ENCODE peak calls at places on chromosomes 7 and 10, in six cellular contexts. One of them, this sample, is unnamed.

GRCh38 chr7:41437257-41438196 is 265.4 kb downstream of the INHBA start:
- DNase-seq in H1: no peak
- DNase-seq in IMR-90: no peak
- DNase-seq in H9: no peak
- DNase-seq in mesenchymal stem cell: no peak
- DNase-seq in mesendoderm: no peak
- DNase-seq in this sample: no peak

GRCh38 chr7:1341361-1341675 is 108.6 kb downstream of the UNCX start:
- DNase-seq in mesenchymal stem cell: no peak
- DNase-seq in IMR-90: no peak
- DNase-seq in H1: no peak
- DNase-seq in mesendoderm: no peak
- DNase-seq in H9: no peak
- DNase-seq in this sample: no peak

GRCh38 chr10:72821606-72822005 is 71.9 kb upstream of the OIT3 start:
- DNase-seq in H1: no peak
- DNase-seq in mesendoderm: no peak
- DNase-seq in IMR-90: peak; percentile 5
- DNase-seq in H9: no peak
- DNase-seq in mesenchymal stem cell: no peak
- DNase-seq in this sample: no peak

GRCh38 chr10:235921-236320 is 100.7 kb downstream of the ZMYND11 start:
- DNase-seq in mesendoderm: no peak
- DNase-seq in H1: no peak
- DNase-seq in H9: no peak
- DNase-seq in IMR-90: no peak
- DNase-seq in mesenchymal stem cell: no peak
- DNase-seq in this sample: no peak

GRCh38 chr7:105934577-105935185 is 28.4 kb upstream of the CDHR3 start:
- DNase-seq in mesendoderm: peak; percentile 80
- DNase-seq in IMR-90: peak; percentile 47
- DNase-seq in H1: no peak
- DNase-seq in mesenchymal stem cell: peak; percentile 54
- DNase-seq in H9: peak; percentile 56
- DNase-seq in this sample: peak; percentile 15

GRCh38 chr7:36390199-36391090 is 783 bp downstream of the ANLN start:
- DNase-seq in IMR-90: peak; percentile 87
- DNase-seq in H9: peak; percentile 92
- DNase-seq in mesenchymal stem cell: peak; percentile 92
- DNase-seq in H1: peak; percentile 88
- DNase-seq in mesendoderm: peak; percentile 95
- DNase-seq in this sample: peak; percentile 75

GRCh38 chr7:29156798-29157461 is 10.6 kb upstream of the CPVL start:
- DNase-seq in H9: no peak
- DNase-seq in IMR-90: no peak
- DNase-seq in mesenchymal stem cell: no peak
- DNase-seq in mesendoderm: peak; percentile 29
- DNase-seq in H1: no peak
- DNase-seq in this sample: no peak

GRCh38 chr7:34497153-34497777 is 160.8 kb upstream of the NPSR1 start:
- DNase-seq in H9: peak; percentile 47
- DNase-seq in IMR-90: no peak
- DNase-seq in mesenchymal stem cell: no peak
- DNase-seq in mesendoderm: peak; percentile 39
- DNase-seq in H1: peak; percentile 68
- DNase-seq in this sample: no peak

GRCh38 chr10:113960617-113961260 is 82.9 kb upstream of the ADRB1 start:
- DNase-seq in mesenchymal stem cell: peak; percentile 43
- DNase-seq in H1: no peak
- DNase-seq in mesendoderm: peak; percentile 94
- DNase-seq in H9: no peak
- DNase-seq in IMR-90: no peak
- DNase-seq in this sample: peak; percentile 9

GRCh38 chr7:29091722-29092121 is 54.6 kb downstream of the CPVL start:
- DNase-seq in H9: no peak
- DNase-seq in mesendoderm: no peak
- DNase-seq in IMR-90: no peak
- DNase-seq in H1: no peak
- DNase-seq in mesenchymal stem cell: peak; percentile 12
- DNase-seq in this sample: no peak

GRCh38 chr7:37510043-37510634 is 61.5 kb upstream of the ELMO1 start:
- DNase-seq in IMR-90: no peak
- DNase-seq in mesendoderm: peak; percentile 26
- DNase-seq in H9: no peak
- DNase-seq in mesenchymal stem cell: no peak
- DNase-seq in H1: no peak
- DNase-seq in this sample: no peak

GRCh38 chr10:94123253-94123995 is 129.7 kb downstream of the PLCE1 start:
- DNase-seq in IMR-90: peak; percentile 93
- DNase-seq in H1: no peak
- DNase-seq in mesenchymal stem cell: peak; percentile 76
- DNase-seq in H9: no peak
- DNase-seq in mesendoderm: peak; percentile 81
- DNase-seq in this sample: peak; percentile 27

GRCh38 chr10:124992462-124993344 is 50.8 kb downstream of the ZRANB1 start:
- DNase-seq in IMR-90: peak; percentile 63
- DNase-seq in H9: peak; percentile 60
- DNase-seq in mesenchymal stem cell: peak; percentile 68
- DNase-seq in mesendoderm: peak; percentile 79
- DNase-seq in H1: peak; percentile 77
- DNase-seq in this sample: peak; percentile 36

GRCh38 chr10:3136763-3137611 is 35.6 kb downstream of the PITRM1 start:
- DNase-seq in mesendoderm: no peak
- DNase-seq in H9: no peak
- DNase-seq in IMR-90: peak; percentile 37
- DNase-seq in mesenchymal stem cell: no peak
- DNase-seq in H1: no peak
- DNase-seq in this sample: no peak

GRCh38 chr7:100835903-100836811 is 8.8 kb upstream of the EPHB4 start:
- DNase-seq in mesendoderm: peak; percentile 98
- DNase-seq in H1: peak; percentile 84
- DNase-seq in H9: peak; percentile 97
- DNase-seq in mesenchymal stem cell: no peak
- DNase-seq in IMR-90: no peak
- DNase-seq in this sample: peak; percentile 65

GRCh38 chr7:48179631-48180030 is 8.4 kb downstream of the ABCA13 start:
- DNase-seq in mesenchymal stem cell: no peak
- DNase-seq in H9: no peak
- DNase-seq in mesendoderm: no peak
- DNase-seq in H1: no peak
- DNase-seq in IMR-90: no peak
- DNase-seq in this sample: no peak

GRCh38 chr7:1569016-1569415 is 816 bp downstream of the PSMG3 start:
- DNase-seq in mesenchymal stem cell: peak; percentile 57
- DNase-seq in mesendoderm: no peak
- DNase-seq in H1: no peak
- DNase-seq in H9: no peak
- DNase-seq in IMR-90: peak; percentile 41
- DNase-seq in this sample: no peak

GRCh38 chr7:142063551-142064442 is 47.7 kb upstream of the MGAM2 start:
- DNase-seq in H1: no peak
- DNase-seq in mesenchymal stem cell: no peak
- DNase-seq in IMR-90: no peak
- DNase-seq in H9: no peak
- DNase-seq in mesendoderm: no peak
- DNase-seq in this sample: no peak

GRCh38 chr7:117127585-117128168 is 174.4 kb downstream of the ST7 start:
- DNase-seq in mesenchymal stem cell: peak; percentile 72
- DNase-seq in mesendoderm: peak; percentile 29
- DNase-seq in H1: no peak
- DNase-seq in H9: no peak
- DNase-seq in IMR-90: peak; percentile 72
- DNase-seq in this sample: peak; percentile 20

GRCh38 chr10:70348228-70348850 is 34.1 kb downstream of the LRRC20 start:
- DNase-seq in IMR-90: no peak
- DNase-seq in mesenchymal stem cell: no peak
- DNase-seq in H9: peak; percentile 47
- DNase-seq in H1: peak; percentile 73
- DNase-seq in mesendoderm: peak; percentile 54
- DNase-seq in this sample: no peak

GRCh38 chr7:151056286-151057037 is 1.2 kb downstream of the CDK5 start:
- DNase-seq in IMR-90: no peak
- DNase-seq in H1: no peak
- DNase-seq in mesendoderm: peak; percentile 60
- DNase-seq in H9: peak; percentile 70
- DNase-seq in mesenchymal stem cell: no peak
- DNase-seq in this sample: no peak

GRCh38 chr7:151057989-151058765 is 480 bp upstream of the CDK5 start:
- DNase-seq in mesendoderm: peak; percentile 100
- DNase-seq in H1: peak; percentile 98
- DNase-seq in mesenchymal stem cell: peak; percentile 100
- DNase-seq in IMR-90: peak; percentile 100
- DNase-seq in H9: peak; percentile 100
- DNase-seq in this sample: peak; percentile 99

GRCh38 chr7:151057038-151057736 is 510 bp downstream of the CDK5 start:
- DNase-seq in IMR-90: no peak
- DNase-seq in mesendoderm: no peak
- DNase-seq in H1: no peak
- DNase-seq in H9: no peak
- DNase-seq in mesenchymal stem cell: no peak
- DNase-seq in this sample: no peak

GRCh38 chr7:151058766-151059361 is 525 bp upstream of the SLC4A2 start:
- DNase-seq in mesendoderm: peak; percentile 58
- DNase-seq in H9: peak; percentile 48
- DNase-seq in H1: peak; percentile 62
- DNase-seq in mesenchymal stem cell: peak; percentile 70
- DNase-seq in IMR-90: no peak
- DNase-seq in this sample: no peak

GRCh38 chr7:151057737-151057988 is at the start of gene CDK5:
- DNase-seq in H1: no peak
- DNase-seq in mesenchymal stem cell: no peak
- DNase-seq in H9: no peak
- DNase-seq in IMR-90: no peak
- DNase-seq in mesendoderm: no peak
- DNase-seq in this sample: no peak
- H2AK5ac ChIP-seq in H1: peak within 1 kb of the TSS; percentile 56
- H2AK5ac ChIP-seq in mesenchymal stem cell: peak within 1 kb of the TSS; percentile 87
- H2AK5ac ChIP-seq in H9: no peak within 1 kb of the TSS
- H2AK5ac ChIP-seq in IMR-90: peak within 1 kb of the TSS; percentile 95
- H2AK5ac ChIP-seq in mesendoderm: peak within 1 kb of the TSS; percentile 29
- H2AK5ac ChIP-seq in this sample: no peak within 1 kb of the TSS

DNA sequence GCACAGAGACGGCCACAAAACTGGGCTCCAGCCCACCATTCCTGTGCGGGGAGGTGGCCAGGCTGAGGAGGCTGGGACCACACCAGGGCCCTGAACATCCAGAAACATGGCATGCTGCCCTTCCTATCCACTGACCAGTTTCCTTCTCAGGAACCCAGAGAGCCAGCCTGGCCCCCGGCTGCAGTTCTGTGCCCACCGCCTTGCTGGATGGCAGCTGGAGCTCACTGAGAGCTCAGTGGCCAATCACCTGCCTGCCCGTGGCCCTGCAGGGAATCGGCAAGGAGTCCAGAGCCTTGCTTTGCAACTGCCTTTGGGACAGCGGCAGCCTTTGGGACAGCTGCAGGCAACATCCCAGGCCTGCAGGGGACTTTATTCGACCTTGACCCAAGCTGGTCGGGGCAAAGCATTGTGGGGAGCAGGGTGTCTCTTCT is 30.4 kb downstream of the STK32C start:
- DNase-seq in IMR-90: no peak
- DNase-seq in H9: no peak
- DNase-seq in mesendoderm: no peak
- DNase-seq in H1: no peak
- DNase-seq in mesenchymal stem cell: no peak
- DNase-seq in this sample: no peak
- H2BK15ac ChIP-seq in IMR-90: no peak overlapping the region
- H2BK15ac ChIP-seq in H9: no peak overlapping the region
- H2BK15ac ChIP-seq in mesendoderm: no peak overlapping the region
- H2BK15ac ChIP-seq in H1: no peak overlapping the region
- H2BK15ac ChIP-seq in mesenchymal stem cell: no peak overlapping the region
- H2BK15ac ChIP-seq in this sample: no peak overlapping the region

GRCh38 chr7:5692112-5692844 is 89.2 kb downstream of the RNF216 start:
- DNase-seq in H9: no peak
- DNase-seq in mesendoderm: no peak
- DNase-seq in IMR-90: peak; percentile 98
- DNase-seq in H1: no peak
- DNase-seq in mesenchymal stem cell: peak; percentile 99
- DNase-seq in this sample: no peak
- H2AK5ac ChIP-seq in H9: no peak overlapping the region
- H2AK5ac ChIP-seq in mesendoderm: no peak overlapping the region
- H2AK5ac ChIP-seq in IMR-90: peak overlapping the region; percentile 100
- H2AK5ac ChIP-seq in H1: no peak overlapping the region
- H2AK5ac ChIP-seq in mesenchymal stem cell: peak overlapping the region; percentile 100
- H2AK5ac ChIP-seq in this sample: no peak overlapping the region

DNA sequence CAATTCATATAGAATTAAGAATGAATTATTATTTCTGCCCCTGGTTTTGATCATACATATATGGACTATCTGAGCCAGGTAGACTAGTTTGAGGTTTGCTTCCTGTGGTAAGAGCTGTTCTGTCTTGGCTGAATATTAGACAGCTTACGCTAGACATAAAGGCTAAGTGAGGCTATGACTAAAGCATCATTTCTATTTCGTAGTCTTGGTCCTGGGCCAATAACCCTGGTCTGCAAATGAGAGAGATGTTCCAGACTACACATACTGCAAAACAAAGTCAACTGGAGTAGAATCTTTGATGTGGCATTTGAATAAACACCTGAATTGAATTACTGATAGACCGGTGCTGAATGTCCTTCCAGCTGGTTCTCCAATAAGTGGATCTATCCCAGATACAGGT is 40.8 kb upstream of the CACNB2 start:
- DNase-seq in H9: no peak
- DNase-seq in IMR-90: peak; percentile 12
- DNase-seq in mesendoderm: no peak
- DNase-seq in H1: no peak
- DNase-seq in mesenchymal stem cell: no peak
- DNase-seq in this sample: no peak
- H2BK15ac ChIP-seq in H9: no peak overlapping the region
- H2BK15ac ChIP-seq in IMR-90: no peak overlapping the region
- H2BK15ac ChIP-seq in mesendoderm: no peak overlapping the region
- H2BK15ac ChIP-seq in H1: no peak overlapping the region
- H2BK15ac ChIP-seq in mesenchymal stem cell: no peak overlapping the region
- H2BK15ac ChIP-seq in this sample: no peak overlapping the region

GRCh38 chr10:60820093-60820769 is 42.0 kb downstream of the CDK1 start:
- DNase-seq in H9: no peak
- DNase-seq in H1: no peak
- DNase-seq in mesendoderm: peak; percentile 64
- DNase-seq in IMR-90: peak; percentile 51
- DNase-seq in mesenchymal stem cell: peak; percentile 59
- DNase-seq in this sample: no peak
- H2AK5ac ChIP-seq in H9: no peak overlapping the region
- H2AK5ac ChIP-seq in H1: no peak overlapping the region
- H2AK5ac ChIP-seq in mesendoderm: no peak overlapping the region
- H2AK5ac ChIP-seq in IMR-90: peak overlapping the region; percentile 66
- H2AK5ac ChIP-seq in mesenchymal stem cell: no peak overlapping the region
- H2AK5ac ChIP-seq in this sample: no peak overlapping the region